ENCODE peak calls at places on chromosomes 7 and 10, in seven cellular contexts. G, W, J, U, A, C and V are unnamed samples.

GRCh38 chr7:11272352-11272751 is 298.7 kb downstream of the PHF14 start:
- DNase-seq in G (no peak), W (no peak), J (no peak), U (no peak), A (no peak), C (no peak), V (no peak)

GRCh38 chr10:24463683-24464426 is 254.9 kb downstream of the KIAA1217 start:
- DNase-seq in G (no peak), W (peak; percentile 88), J (no peak), U (peak; percentile 30), A (no peak), C (no peak), V (no peak)

GRCh38 chr10:92074126-92074887 is 150.7 kb downstream of the BTAF1 start:
- DNase-seq in G (no peak), W (no peak), J (no peak), U (no peak), A (no peak), C (no peak), V (no peak)

GRCh38 chr7:35725280-35725680 is 30.3 kb upstream of the HERPUD2 start:
- DNase-seq in G (no peak), W (no peak), J (no peak), U (peak; percentile 91), A (no peak), C (no peak), V (no peak)

GRCh38 chr7:149196151-149196704 is 882 bp downstream of the ZNF282 start:
- DNase-seq in G (no peak), W (no peak), J (no peak), U (peak; percentile 12), A (no peak), C (peak; percentile 31), V (no peak)

GRCh38 chr10:103967433-103968142 is 648 bp downstream of the SLK start:
- DNase-seq in G (peak; percentile 16), W (no peak), J (no peak), U (peak; percentile 26), A (no peak), C (no peak), V (no peak)

GRCh38 chr7:142025896-142026295 is 30.2 kb downstream of the MGAM start:
- DNase-seq in G (no peak), W (no peak), J (no peak), U (no peak), A (no peak), C (no peak), V (no peak)

GRCh38 chr7:123571187-123571586 is 13.6 kb upstream of the NDUFA5 start:
- DNase-seq in G (no peak), W (no peak), J (no peak), U (no peak), A (no peak), C (no peak), V (no peak)

GRCh38 chr7:84274029-84274638 is 79.5 kb upstream of the SEMA3A start:
- DNase-seq in G (no peak), W (no peak), J (no peak), U (no peak), A (no peak), C (no peak), V (no peak)

GRCh38 chr10:8061274-8062211 is 7.1 kb downstream of the GATA3 start:
- DNase-seq in G (no peak), W (no peak), J (no peak), U (peak; percentile 60), A (no peak), C (no peak), V (no peak)

GRCh38 chr7:514651-515598 is 4.7 kb downstream of the PDGFA start:
- DNase-seq in G (no peak), W (no peak), J (no peak), U (no peak), A (no peak), C (no peak), V (no peak)

GRCh38 chr10:86345296-86346168 is 21.1 kb downstream of the GRID1 start:
- DNase-seq in G (no peak), W (no peak), J (no peak), U (no peak), A (no peak), C (peak; percentile 7), V (no peak)

GRCh38 chr10:88820990-88821389 is 18.5 kb downstream of the LIPM start:
- DNase-seq in G (peak; percentile 14), W (peak; percentile 18), J (no peak), U (no peak), A (no peak), C (no peak), V (no peak)

GRCh38 chr10:98365698-98366530 is 49.1 kb downstream of the PYROXD2 start:
- DNase-seq in G (no peak), W (no peak), J (no peak), U (no peak), A (no peak), C (no peak), V (no peak)

GRCh38 chr10:97149065-97149680 is 36.6 kb downstream of the SLIT1 start:
- DNase-seq in G (no peak), W (no peak), J (no peak), U (no peak), A (no peak), C (no peak), V (no peak)

GRCh38 chr7:72405389-72405788 is 6.7 kb downstream of the CALN1 start:
- DNase-seq in G (no peak), W (no peak), J (no peak), U (no peak), A (no peak), C (no peak), V (no peak)

GRCh38 chr10:96587255-96588059 is 645 bp upstream of the TM9SF3 start:
- DNase-seq in G (peak; percentile 43), W (peak; percentile 68), J (peak; percentile 42), U (no peak), A (no peak), C (no peak), V (no peak)

GRCh38 chr10:75508239-75508813 is 76.9 kb downstream of the LRMDA start:
- DNase-seq in G (no peak), W (no peak), J (no peak), U (no peak), A (no peak), C (no peak), V (no peak)

GRCh38 chr7:150846291-150847115 is 5.8 kb upstream of the AOC1 start:
- DNase-seq in G (no peak), W (no peak), J (no peak), U (no peak), A (no peak), C (no peak), V (no peak)

GRCh38 chr7:88401009-88401623 is 94.4 kb upstream of the STEAP4 start:
- DNase-seq in G (peak; percentile 24), W (no peak), J (no peak), U (no peak), A (no peak), C (no peak), V (no peak)

GRCh38 chr7:105826143-105826542 is 50.3 kb downstream of the ATXN7L1 start:
- DNase-seq in G (no peak), W (no peak), J (no peak), U (no peak), A (no peak), C (no peak), V (no peak)

GRCh38 chr7:128404826-128405344 is 4.9 kb downstream of the IMPDH1 start:
- DNase-seq in G (no peak), W (no peak), J (no peak), U (no peak), A (no peak), C (no peak), V (no peak)

GRCh38 chr7:145681646-145682045 is 435.0 kb upstream of the CNTNAP2 start:
- DNase-seq in G (no peak), W (no peak), J (no peak), U (no peak), A (no peak), C (no peak), V (no peak)

GRCh38 chr10:11329055-11329673 is 282.3 kb downstream of the USP6NL start:
- DNase-seq in G (no peak), W (no peak), J (no peak), U (no peak), A (no peak), C (no peak), V (no peak)

GRCh38 chr7:1555813-1556540 is at the start of gene TMEM184A:
- DNase-seq in G (peak; percentile 92), W (no peak), J (no peak), U (peak; percentile 34), A (no peak), C (no peak), V (no peak)

GRCh38 chr10:3829193-3830050 is 44.4 kb upstream of the KLF6 start:
- DNase-seq in G (no peak), W (no peak), J (no peak), U (no peak), A (no peak), C (no peak), V (no peak)

GRCh38 chr7:37960483-37960882 is 40.0 kb downstream of the EPDR1 start:
- DNase-seq in G (no peak), W (no peak), J (no peak), U (no peak), A (no peak), C (no peak), V (no peak)

GRCh38 chr7:88226886-88227516 is 7.2 kb upstream of the SRI start:
- DNase-seq in G (no peak), W (peak; percentile 18), J (no peak), U (no peak), A (no peak), C (no peak), V (no peak)

GRCh38 chr7:155457544-155458316 is at the start of gene EN2:
- DNase-seq in G (peak; percentile 5), W (no peak), J (no peak), U (no peak), A (no peak), C (no peak), V (no peak)

GRCh38 chr7:19117081-19117869 is at the start of gene TWIST1:
- DNase-seq in G (peak; percentile 25), W (peak; percentile 86), J (no peak), U (no peak), A (no peak), C (no peak), V (peak; percentile 87)

GRCh38 chr10:14843327-14843988 is 5.4 kb downstream of the HSPA14 start:
- DNase-seq in G (no peak), W (no peak), J (no peak), U (no peak), A (no peak), C (no peak), V (no peak)

GRCh38 chr7:44486693-44487092 is 3.8 kb downstream of the NUDCD3 start:
- DNase-seq in G (no peak), W (no peak), J (no peak), U (no peak), A (no peak), C (no peak), V (no peak)